ENCODE peak calls at places on chromosome 10, in ten cellular contexts. V, Q, L, P, S, W, H, R, J and B are unnamed samples.

GRCh38 chr10:105597297-105597696 is 956.2 kb downstream of the SORCS3 start:
- DNase-seq in R (no peak), S (no peak), P (no peak), H (no peak), L (no peak), Q (no peak), W (no peak), J (no peak), V (no peak), B (no peak)

GRCh38 chr10:102225646-102226541 is at the start of gene ELOVL3:
- DNase-seq in L (peak), W (peak), J (peak), R (peak), V (peak), S (peak), Q (peak), H (peak), P (peak), B (peak)

GRCh38 chr10:73899401-73899780 is 11.5 kb upstream of the PLAU start:
- DNase-seq in S (peak), Q (no peak), H (no peak), P (no peak), V (no peak), L (no peak), R (no peak), J (peak), W (peak), B (peak)

GRCh38 chr10:104766341-104766740 is 125.3 kb downstream of the SORCS3 start:
- DNase-seq in W (no peak), H (no peak), L (no peak), Q (no peak), S (no peak), R (no peak), P (no peak), J (no peak), V (no peak), B (no peak)

GRCh38 chr10:110326351-110327032 is 21.8 kb upstream of the SMNDC1 start:
- DNase-seq in S (peak), V (no peak), L (no peak), Q (no peak), H (no peak), P (no peak), W (peak), R (no peak), J (peak), B (peak)

GRCh38 chr10:63260860-63261251 is 127.7 kb downstream of the NRBF2 start:
- DNase-seq in S (no peak), R (no peak), J (no peak), L (no peak), V (no peak), Q (no peak), W (no peak), P (no peak), H (no peak), B (no peak)

GRCh38 chr10:103493362-103493871 is at the start of gene NEURL1:
- DNase-seq in J (no peak), V (peak), H (no peak), P (peak), L (peak), W (no peak), Q (no peak), R (no peak), S (no peak), B (no peak)

GRCh38 chr10:75803816-75804576 is 372.6 kb downstream of the LRMDA start:
- DNase-seq in L (no peak), P (peak), R (no peak), S (no peak), H (no peak), V (no peak), W (no peak), J (no peak), Q (no peak), B (no peak)

GRCh38 chr10:92799591-92799990 is 48.7 kb upstream of the EXOC6 start:
- DNase-seq in S (no peak), P (no peak), L (no peak), J (peak), W (peak), R (no peak), V (no peak), Q (no peak), H (no peak), B (no peak)

GRCh38 chr10:130300608-130301025 is 164.4 kb downstream of the GLRX3 start:
- DNase-seq in L (no peak), V (no peak), W (peak), Q (no peak), J (no peak), H (no peak), S (no peak), P (peak), R (peak), B (no peak)

GRCh38 chr10:28445511-28445910 is 87.4 kb upstream of the WAC start:
- DNase-seq in L (peak), V (no peak), S (no peak), W (no peak), J (no peak), H (no peak), Q (no peak), R (no peak), P (no peak), B (no peak)

GRCh38 chr10:17047908-17048307 is 81.7 kb downstream of the CUBN start:
- DNase-seq in S (no peak), Q (no peak), L (no peak), V (no peak), J (no peak), H (no peak), W (no peak), R (no peak), P (no peak), B (no peak)

GRCh38 chr10:43892062-43892765 is 243.5 kb upstream of the ZNF32 start:
- DNase-seq in L (no peak), R (no peak), Q (no peak), H (no peak), J (no peak), W (peak), V (no peak), P (no peak), S (peak), B (peak)

GRCh38 chr10:74035324-74035723 is 37.4 kb downstream of the VCL start:
- DNase-seq in W (peak), P (no peak), R (no peak), V (no peak), L (no peak), Q (no peak), S (no peak), H (no peak), J (no peak), B (no peak)

GRCh38 chr10:7491230-7491629 is 80.4 kb upstream of the SFMBT2 start:
- DNase-seq in J (no peak), P (no peak), V (no peak), S (no peak), R (no peak), H (no peak), L (no peak), W (no peak), Q (no peak), B (no peak)

GRCh38 chr10:133528845-133529575 is 1.8 kb downstream of the CYP2E1 start:
- DNase-seq in J (no peak), L (no peak), Q (no peak), P (no peak), H (no peak), W (peak), V (peak), S (no peak), R (no peak), B (peak)

GRCh38 chr10:12279281-12279680 is 70.1 kb upstream of the CAMK1D start:
- DNase-seq in Q (no peak), R (no peak), S (no peak), V (no peak), J (no peak), P (no peak), H (no peak), L (no peak), W (peak), B (peak)

GRCh38 chr10:119316729-119317097 is 109.3 kb downstream of the GRK5 start:
- DNase-seq in J (peak), V (no peak), P (no peak), Q (no peak), R (no peak), H (peak), W (peak), S (peak), L (no peak), B (peak)

GRCh38 chr10:4004144-4004543 is 219.1 kb upstream of the KLF6 start:
- DNase-seq in V (peak), H (no peak), J (no peak), W (no peak), L (no peak), S (no peak), P (no peak), R (no peak), Q (no peak), B (no peak)
- H3K4me3 ChIP-seq in V (no peak), H (no peak), J (no peak), W (no peak), L (no peak), S (no peak), P (no peak), R (no peak), Q (no peak), B (no peak)

GRCh38 chr10:3948843-3949242 is 163.8 kb upstream of the KLF6 start:
- DNase-seq in W (peak), J (no peak), S (no peak), V (no peak), R (no peak), Q (peak), H (no peak), P (no peak), L (no peak), B (peak)

GRCh38 chr10:3950676-3951275 is 165.8 kb upstream of the KLF6 start:
- DNase-seq in S (no peak), J (no peak), H (no peak), W (no peak), R (no peak), Q (no peak), P (no peak), V (no peak), L (no peak), B (no peak)

GRCh38 chr10:3951993-3952392 is 167.0 kb upstream of the KLF6 start:
- DNase-seq in W (no peak), S (no peak), H (no peak), V (no peak), P (no peak), L (no peak), Q (no peak), J (no peak), R (no peak), B (no peak)

GRCh38 chr10:3946234-3947229 is 161.5 kb upstream of the KLF6 start:
- DNase-seq in Q (no peak), H (no peak), J (peak), V (no peak), P (no peak), L (no peak), S (no peak), R (no peak), W (no peak), B (no peak)

DNA sequence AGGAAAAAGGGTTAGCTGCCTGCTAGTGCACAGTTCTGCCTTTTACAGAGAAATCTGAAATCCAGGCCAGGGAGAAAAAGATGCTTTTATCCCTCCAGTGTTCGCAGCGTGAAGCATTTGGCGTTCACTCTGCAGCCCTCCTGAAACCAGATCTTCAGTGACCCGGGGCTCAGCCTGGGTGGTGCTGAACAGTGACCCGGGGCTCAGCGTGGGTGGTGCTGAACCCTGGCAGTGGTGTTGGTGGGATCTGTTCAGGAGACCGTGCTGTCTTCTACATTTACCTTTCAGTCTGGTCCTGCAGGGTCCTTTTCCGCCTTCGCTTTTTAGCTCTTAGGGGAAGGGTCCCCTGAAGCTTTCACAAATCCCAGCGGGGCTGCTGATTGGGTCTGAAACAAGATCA is 164.7 kb upstream of the KLF6 start:
- DNase-seq in V (peak), P (no peak), J (no peak), W (no peak), Q (no peak), H (no peak), S (no peak), R (no peak), L (peak), B (no peak)
- H3K4me3 ChIP-seq in V (no peak), P (no peak), J (no peak), W (no peak), Q (no peak), H (no peak), S (no peak), R (no peak), L (no peak), B (no peak)

DNA sequence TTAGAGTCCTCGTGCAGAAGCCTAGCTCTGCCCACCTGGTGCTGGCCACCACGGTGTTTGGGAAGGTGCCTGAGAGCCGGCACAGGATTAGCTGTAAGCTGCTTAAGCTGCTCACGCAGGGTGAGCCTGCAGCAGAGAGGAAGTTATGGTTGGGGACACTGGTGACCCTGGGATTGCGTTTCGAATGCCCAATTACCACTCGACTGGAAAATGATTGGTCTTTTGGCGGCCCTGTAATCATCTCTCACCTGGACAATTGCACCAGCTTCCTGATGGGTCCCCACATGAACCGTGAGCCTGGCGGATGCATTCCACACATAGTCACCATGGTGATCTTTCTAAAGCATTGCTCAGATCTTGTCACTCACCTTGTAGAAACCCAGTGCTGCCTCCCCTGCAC is 442.3 kb upstream of the ZMIZ1 start:
- DNase-seq in L (peak), H (no peak), R (no peak), P (no peak), S (no peak), Q (no peak), V (peak), J (peak), W (no peak), B (no peak)
- H3K4me3 ChIP-seq in L (no peak), H (no peak), R (no peak), P (no peak), S (no peak), Q (no peak), V (no peak), J (no peak), W (no peak), B (no peak)

GRCh38 chr10:47299611-47299988 is 397 bp upstream of the GDF10 start:
- DNase-seq in S (no peak), R (no peak), V (no peak), W (no peak), H (no peak), P (no peak), L (no peak), J (no peak), Q (no peak), B (no peak)
- H3K4me3 ChIP-seq in S (no peak), R (peak), V (peak), W (no peak), H (peak), P (peak), L (peak), J (no peak), Q (no peak), B (peak)

GRCh38 chr10:122588381-122588780 is 27.8 kb downstream of the DMBT1 start:
- DNase-seq in P (peak), W (no peak), L (no peak), V (no peak), R (no peak), J (no peak), S (no peak), Q (no peak), H (no peak), B (no peak)

GRCh38 chr10:122592161-122592560 is 31.6 kb downstream of the DMBT1 start:
- DNase-seq in H (no peak), J (no peak), S (no peak), V (no peak), R (no peak), Q (no peak), W (no peak), L (no peak), P (no peak), B (no peak)

GRCh38 chr10:122591736-122592135 is 31.2 kb downstream of the DMBT1 start:
- DNase-seq in S (no peak), R (no peak), H (no peak), P (no peak), L (no peak), J (no peak), Q (no peak), V (no peak), W (no peak), B (no peak)

GRCh38 chr10:122590158-122590557 is 29.6 kb downstream of the DMBT1 start:
- DNase-seq in S (no peak), L (no peak), P (no peak), Q (no peak), R (no peak), V (no peak), W (no peak), H (no peak), J (no peak), B (no peak)

GRCh38 chr10:122587099-122587725 is 26.7 kb downstream of the DMBT1 start:
- DNase-seq in V (no peak), H (no peak), L (no peak), R (no peak), Q (no peak), S (no peak), J (no peak), P (peak), W (no peak), B (no peak)
- H3K4me3 ChIP-seq in V (no peak), H (no peak), L (no peak), R (no peak), Q (no peak), S (no peak), J (no peak), P (no peak), W (no peak), B (no peak)

GRCh38 chr10:123149162-123149567 is 1.2 kb downstream of the HMX2 start:
- DNase-seq in S (no peak), P (no peak), L (no peak), J (no peak), R (no peak), Q (no peak), H (no peak), W (no peak), V (no peak), B (no peak)

GRCh38 chr10:123146892-123147634 is 873 bp upstream of the HMX2 start:
- DNase-seq in W (no peak), V (no peak), S (no peak), L (no peak), J (no peak), P (no peak), Q (no peak), R (no peak), H (no peak), B (no peak)

GRCh38 chr10:123146013-123146891 is 1.7 kb upstream of the HMX2 start:
- DNase-seq in P (no peak), L (peak), V (peak), W (no peak), Q (no peak), J (no peak), S (no peak), H (no peak), R (no peak), B (no peak)

GRCh38 chr10:123148414-123149161 is 652 bp downstream of the HMX2 start:
- DNase-seq in V (peak), W (no peak), H (no peak), Q (no peak), L (peak), S (no peak), P (no peak), R (no peak), J (no peak), B (no peak)

DNA sequence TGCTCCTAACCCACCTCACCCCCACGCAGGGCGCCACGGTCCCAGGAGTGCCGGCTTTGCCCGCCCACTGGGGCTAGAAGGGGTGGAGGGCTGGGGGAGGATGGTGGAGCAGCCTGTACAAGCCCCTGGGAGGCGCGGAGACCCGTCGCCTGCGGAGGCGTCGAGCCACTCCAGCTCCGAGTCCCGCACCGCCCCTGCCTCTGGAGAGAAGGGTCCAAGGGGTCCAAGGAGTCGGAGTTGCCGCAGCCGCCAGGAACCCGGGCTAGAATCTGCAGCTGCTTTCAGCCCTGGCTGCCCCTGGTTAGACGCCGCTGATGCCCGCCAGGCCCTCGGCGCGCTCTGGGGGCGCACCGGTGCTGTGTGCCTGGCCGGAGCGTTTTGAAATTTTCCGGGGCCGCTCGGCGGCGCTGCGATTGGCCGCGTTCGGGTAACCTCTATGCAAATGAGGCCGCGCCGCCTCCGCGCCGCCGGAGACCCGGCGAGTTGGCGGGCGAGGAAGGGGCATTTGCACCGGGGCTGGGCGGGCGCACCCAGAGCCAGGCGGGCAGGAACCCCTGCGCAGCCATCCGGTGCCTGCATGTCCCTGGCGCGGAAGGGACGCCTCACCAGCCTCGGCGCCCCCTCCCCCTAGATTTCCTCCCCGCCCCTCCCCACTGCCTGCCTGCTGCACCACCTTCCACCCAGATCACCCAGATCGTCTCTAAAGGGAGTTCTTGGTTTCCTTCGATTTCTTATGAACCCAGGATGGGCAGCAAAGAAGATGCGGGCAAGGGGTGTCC is at the start of gene HMX2:
- DNase-seq in P (no peak), W (no peak), H (no peak), R (no peak), V (peak), S (no peak), J (no peak), Q (no peak), L (peak), B (no peak)
- H3K4me3 ChIP-seq in P (no peak), W (no peak), H (peak), R (peak), V (peak), S (no peak), J (no peak), Q (no peak), L (peak), B (no peak)

GRCh38 chr10:113616244-113617074 is 47.4 kb downstream of the NRAP start:
- DNase-seq in P (no peak), L (peak), W (no peak), R (no peak), S (no peak), Q (no peak), J (no peak), H (peak), V (peak), B (peak)

GRCh38 chr10:113619401-113619800 is 44.4 kb downstream of the NRAP start:
- DNase-seq in V (no peak), J (no peak), H (no peak), R (no peak), W (no peak), P (no peak), L (no peak), S (no peak), Q (no peak), B (no peak)

GRCh38 chr10:113614304-113614703 is 49.5 kb downstream of the NRAP start:
- DNase-seq in L (no peak), J (no peak), H (no peak), Q (no peak), R (no peak), S (no peak), P (no peak), V (peak), W (no peak), B (no peak)

GRCh38 chr10:113618338-113618737 is 45.5 kb downstream of the NRAP start:
- DNase-seq in S (no peak), R (no peak), J (no peak), L (no peak), W (no peak), P (peak), H (no peak), V (no peak), Q (no peak), B (no peak)

GRCh38 chr10:113617086-113617485 is 46.8 kb downstream of the NRAP start:
- DNase-seq in V (peak), W (no peak), J (no peak), R (no peak), L (peak), S (no peak), P (no peak), H (no peak), Q (no peak), B (no peak)
- H3K4me3 ChIP-seq in V (peak), W (no peak), J (no peak), R (no peak), L (peak), S (no peak), P (no peak), H (no peak), Q (no peak), B (no peak)